ENCODE peak calls at places on chromosomes 12 and 14, in five cellular contexts. B is cerebellar cortex, K is M059J, N is amniotic stem cell, R is myocyte. T is an unnamed sample.

GRCh38 chr12:51887476-51888315 is at the start of gene ANKRD33:
- DNase-seq in B (no peak), K (no peak), N (no peak), R (no peak), T (no peak)

GRCh38 chr14:22159049-22159448 is 430.0 kb downstream of the DAD1 start:
- DNase-seq in B (no peak), K (peak), N (no peak), R (peak), T (no peak)

GRCh38 chr12:52156757-52157565 is 34.9 kb downstream of the KRT80 start:
- DNase-seq in B (peak), K (peak), N (no peak), R (peak), T (peak)

GRCh38 chr12:103128862-103129501 is 171.5 kb downstream of the ASCL1 start:
- DNase-seq in B (no peak), K (no peak), N (no peak), R (no peak), T (no peak)

GRCh38 chr14:89755816-89756215 is 198.7 kb downstream of the EFCAB11 start:
- DNase-seq in B (no peak), K (no peak), N (no peak), R (no peak), T (no peak)

GRCh38 chr12:11685261-11685660 is 35.8 kb downstream of the ETV6 start:
- DNase-seq in B (no peak), K (no peak), N (no peak), R (no peak), T (no peak)

GRCh38 chr14:91302391-91302790 is 57.9 kb upstream of the GPR68 start:
- DNase-seq in B (no peak), K (no peak), N (no peak), R (no peak), T (no peak)

GRCh38 chr12:70267550-70267949 is 24.3 kb downstream of the CNOT2 start:
- DNase-seq in B (no peak), K (peak), N (no peak), R (no peak), T (no peak)

GRCh38 chr12:12338528-12339168 is 11.4 kb downstream of the MANSC1 start:
- DNase-seq in B (no peak), K (peak), N (no peak), R (no peak), T (no peak)

GRCh38 chr12:50276912-50277671 is 6.2 kb downstream of the LIMA1 start:
- DNase-seq in B (no peak), K (peak), N (no peak), R (no peak), T (no peak)

GRCh38 chr12:26867084-26867483 is 34.1 kb upstream of the ITPR2 start:
- DNase-seq in B (no peak), K (no peak), N (no peak), R (no peak), T (no peak)

GRCh38 chr14:37116933-37117844 is 55.2 kb downstream of the SLC25A21 start:
- DNase-seq in B (no peak), K (peak), N (no peak), R (peak), T (peak)

GRCh38 chr12:105256921-105257320 is 20.9 kb upstream of the APPL2 start:
- DNase-seq in B (no peak), K (peak), N (peak), R (peak), T (no peak)

GRCh38 chr14:41607966-41608663 is 1.4 kb downstream of the LRFN5 start:
- DNase-seq in B (peak), K (no peak), N (no peak), R (no peak), T (peak)

GRCh38 chr12:57729321-57729844 is 9.2 kb downstream of the AGAP2 start:
- DNase-seq in B (no peak), K (no peak), N (no peak), R (no peak), T (peak)

GRCh38 chr14:50335389-50335788 is 23.3 kb downstream of the DMAC2L start:
- DNase-seq in B (peak), K (no peak), N (no peak), R (peak), T (no peak)

GRCh38 chr12:6336079-6336858 is 5.6 kb downstream of the TNFRSF1A start:
- DNase-seq in B (peak), K (peak), N (peak), R (peak), T (peak)

GRCh38 chr12:20451759-20452158 is 83.4 kb downstream of the PDE3A start:
- DNase-seq in B (no peak), K (peak), N (no peak), R (no peak), T (no peak)

GRCh38 chr12:75334384-75335030 is at the start of gene GLIPR1L1:
- DNase-seq in B (peak), K (peak), N (peak), R (peak), T (peak)

GRCh38 chr12:64061868-64062375 is 160.2 kb downstream of the KICS2 start:
- DNase-seq in B (no peak), K (no peak), N (no peak), R (peak), T (peak)

GRCh38 chr12:30952036-30952435 is 25.5 kb downstream of the TSPAN11 start:
- DNase-seq in B (no peak), K (no peak), N (no peak), R (no peak), T (peak)

GRCh38 chr12:78726854-78727253 is 137.7 kb upstream of the SYT1 start:
- DNase-seq in B (no peak), K (no peak), N (no peak), R (no peak), T (no peak)

GRCh38 chr12:3684449-3685051 is 68.4 kb downstream of the CRACR2A start:
- DNase-seq in B (peak), K (no peak), N (no peak), R (no peak), T (no peak)

GRCh38 chr12:27319848-27320247 is 12.8 kb upstream of the BMAL2 start:
- DNase-seq in B (no peak), K (no peak), N (no peak), R (no peak), T (no peak)

GRCh38 chr12:101368016-101368415 is 39.6 kb downstream of the ARL1 start:
- DNase-seq in B (no peak), K (no peak), N (no peak), R (no peak), T (no peak)

GRCh38 chr12:108854453-108855283 is 2.7 kb downstream of the SSH1 start:
- DNase-seq in B (no peak), K (peak), N (peak), R (peak), T (no peak)

GRCh38 chr12:109836916-109837315 is 3.7 kb upstream of the TRPV4 start:
- DNase-seq in B (no peak), K (peak), N (no peak), R (no peak), T (no peak)

GRCh38 chr12:124548854-124549378 is 18.5 kb downstream of the NCOR2 start:
- DNase-seq in B (peak), K (no peak), N (no peak), R (peak), T (peak)

GRCh38 chr12:27474344-27474743 is 27.8 kb downstream of the SMCO2 start:
- DNase-seq in B (no peak), K (peak), N (peak), R (peak), T (peak)

GRCh38 chr12:129662184-129662583 is 241.6 kb downstream of the TMEM132D start:
- DNase-seq in B (no peak), K (no peak), N (no peak), R (no peak), T (no peak)

GRCh38 chr12:12398026-12398859 is 41.4 kb downstream of the BORCS5 start:
- DNase-seq in B (no peak), K (peak), N (peak), R (peak), T (no peak)

GRCh38 chr14:74400919-74401503 is 25.0 kb downstream of the SYNDIG1L start:
- DNase-seq in B (no peak), K (no peak), N (no peak), R (no peak), T (no peak)

GRCh38 chr12:62977879-62978278 is 42.9 kb upstream of the PPM1H start:
- DNase-seq in B (no peak), K (no peak), N (no peak), R (no peak), T (no peak)

T was measured in SJCRH30.